ENCODE peak calls at places on chromosomes 1 and 21, in six cellular contexts. P is mucosa of descending colon; W is MM.1S; Q is CD8-positive, alpha-beta T cell; V is kidney epithelial cell; B is PC-3. X is an unnamed sample.

GRCh38 chr1:205598841-205599666 is 32.8 kb downstream of the ELK4 start:
- DNase-seq in P (peak), W (no peak), Q (no peak), V (no peak), B (no peak), X (peak)

GRCh38 chr1:208243522-208243850 is 698 bp downstream of the PLXNA2 start:
- DNase-seq in P (peak), W (peak), Q (no peak), V (no peak), B (peak), X (no peak)

GRCh38 chr1:13570924-13571323 is 12.7 kb upstream of the PDPN start:
- DNase-seq in P (no peak), W (no peak), Q (no peak), V (no peak), B (no peak), X (no peak)

GRCh38 chr1:204733869-204734596 is 48.5 kb upstream of the LRRN2 start:
- DNase-seq in P (no peak), W (no peak), Q (no peak), V (no peak), B (no peak), X (no peak)

GRCh38 chr1:156444407-156445001 is 56.1 kb downstream of the MEF2D start:
- DNase-seq in P (no peak), W (peak), Q (no peak), V (no peak), B (peak), X (no peak)

GRCh38 chr1:245156736-245157505 is 2.1 kb downstream of the KIF26B start:
- DNase-seq in P (peak), W (no peak), Q (no peak), V (no peak), B (peak), X (no peak)

GRCh38 chr1:211811848-211812247 is 18.7 kb downstream of the LPGAT1 start:
- DNase-seq in P (no peak), W (no peak), Q (no peak), V (no peak), B (no peak), X (no peak)

GRCh38 chr1:236627717-236628116 is 23.4 kb upstream of the HEATR1 start:
- DNase-seq in P (no peak), W (no peak), Q (no peak), V (no peak), B (no peak), X (no peak)

GRCh38 chr1:8211620-8212442 is 106.1 kb upstream of the SLC45A1 start:
- DNase-seq in P (no peak), W (no peak), Q (no peak), V (peak), B (peak), X (peak)

GRCh38 chr1:230501845-230502244 is 75.7 kb upstream of the PGBD5 start:
- DNase-seq in P (peak), W (peak), Q (no peak), V (no peak), B (no peak), X (no peak)

GRCh38 chr1:179935909-179936496 is 18.6 kb upstream of the CEP350 start:
- DNase-seq in P (no peak), W (no peak), Q (no peak), V (no peak), B (no peak), X (no peak)

GRCh38 chr21:37915516-37915915 is 741 bp downstream of the KCNJ6 start:
- DNase-seq in P (no peak), W (no peak), Q (no peak), V (no peak), B (no peak), X (no peak)

GRCh38 chr1:42240964-42241755 is 76.6 kb upstream of the GUCA2A start:
- DNase-seq in P (no peak), W (no peak), Q (no peak), V (no peak), B (no peak), X (no peak)

GRCh38 chr1:44305962-44306422 is 49.1 kb downstream of the ERI3 start:
- DNase-seq in P (no peak), W (peak), Q (no peak), V (no peak), B (no peak), X (no peak)

GRCh38 chr1:112058815-112059450 is 69.5 kb upstream of the KCND3 start:
- DNase-seq in P (no peak), W (no peak), Q (no peak), V (no peak), B (no peak), X (no peak)

GRCh38 chr1:89822109-89822962 is 1.5 kb downstream of the LRRC8D start:
- DNase-seq in P (peak), W (no peak), Q (no peak), V (no peak), B (no peak), X (no peak)

GRCh38 chr1:226023735-226024134 is 24.6 kb upstream of the SDE2 start:
- DNase-seq in P (no peak), W (no peak), Q (no peak), V (no peak), B (no peak), X (no peak)

GRCh38 chr1:182615468-182616129 is 11.4 kb upstream of the RGS16 start:
- DNase-seq in P (no peak), W (no peak), Q (no peak), V (no peak), B (no peak), X (no peak)

GRCh38 chr21:30097791-30098190 is 68.8 kb downstream of the CLDN17 start:
- DNase-seq in P (no peak), W (no peak), Q (no peak), V (no peak), B (no peak), X (no peak)

GRCh38 chr1:162899422-162900168 is 38.6 kb upstream of the CCDC190 start:
- DNase-seq in P (no peak), W (no peak), Q (no peak), V (peak), B (peak), X (peak)

GRCh38 chr1:29397256-29397590 is 160.9 kb downstream of the PTPRU start:
- DNase-seq in P (no peak), W (no peak), Q (no peak), V (no peak), B (no peak), X (no peak)

GRCh38 chr1:240491156-240491555 is 120.8 kb downstream of the GREM2 start:
- DNase-seq in P (no peak), W (no peak), Q (no peak), V (no peak), B (peak), X (no peak)

GRCh38 chr1:164058192-164058591 is 500.8 kb upstream of the PBX1 start:
- DNase-seq in P (no peak), W (no peak), Q (no peak), V (no peak), B (no peak), X (no peak)

GRCh38 chr1:223513309-223513708 is 120.1 kb downstream of the CCDC185 start:
- DNase-seq in P (no peak), W (no peak), Q (no peak), V (no peak), B (no peak), X (no peak)

GRCh38 chr1:224503161-224504118 is 68.8 kb upstream of the WDR26 start:
- DNase-seq in P (peak), W (peak), Q (no peak), V (peak), B (peak), X (peak)

GRCh38 chr1:19044975-19045831 is 88.7 kb upstream of the IFFO2 start:
- DNase-seq in P (no peak), W (no peak), Q (no peak), V (no peak), B (no peak), X (peak)

GRCh38 chr1:65011983-65012382 is 45.6 kb upstream of the JAK1 start:
- DNase-seq in P (no peak), W (no peak), Q (no peak), V (no peak), B (no peak), X (no peak)

GRCh38 chr1:202698276-202698675 is 12.0 kb downstream of the SYT2 start:
- DNase-seq in P (no peak), W (no peak), Q (no peak), V (no peak), B (no peak), X (no peak)

GRCh38 chr1:207335695-207336363 is 14.4 kb downstream of the CD55 start:
- DNase-seq in P (no peak), W (peak), Q (no peak), V (no peak), B (no peak), X (no peak)

GRCh38 chr1:162943627-162944026 is 82.7 kb upstream of the CCDC190 start:
- DNase-seq in P (no peak), W (no peak), Q (no peak), V (no peak), B (no peak), X (no peak)

GRCh38 chr1:102434421-102434820 is 437.7 kb upstream of the OLFM3 start:
- DNase-seq in P (peak), W (peak), Q (no peak), V (no peak), B (peak), X (no peak)

GRCh38 chr1:101308935-101309333 is 72.1 kb downstream of the S1PR1 start:
- DNase-seq in P (no peak), W (no peak), Q (no peak), V (no peak), B (no peak), X (no peak)

GRCh38 chr1:75908717-75909152 is 23.5 kb downstream of the ASB17 start:
- DNase-seq in P (peak), W (peak), Q (no peak), V (peak), B (peak), X (peak)

GRCh38 chr21:38352536-38353219 is 95.9 kb downstream of the KCNJ15 start:
- DNase-seq in P (peak), W (peak), Q (no peak), V (peak), B (peak), X (peak)

GRCh38 chr1:247007511-247008405 is at the start of gene ZNF695:
- DNase-seq in P (peak), W (peak), Q (peak), V (peak), B (peak), X (peak)

GRCh38 chr1:64493864-64494263 is 23.9 kb downstream of the CACHD1 start:
- DNase-seq in P (no peak), W (no peak), Q (no peak), V (no peak), B (no peak), X (no peak)

GRCh38 chr21:46154955-46155513 is 345 bp downstream of the FTCD start:
- DNase-seq in P (no peak), W (no peak), Q (peak), V (no peak), B (no peak), X (no peak)

GRCh38 chr1:234710936-234711335 is 101.0 kb upstream of the IRF2BP2 start:
- DNase-seq in P (peak), W (no peak), Q (no peak), V (no peak), B (no peak), X (no peak)

DNA sequence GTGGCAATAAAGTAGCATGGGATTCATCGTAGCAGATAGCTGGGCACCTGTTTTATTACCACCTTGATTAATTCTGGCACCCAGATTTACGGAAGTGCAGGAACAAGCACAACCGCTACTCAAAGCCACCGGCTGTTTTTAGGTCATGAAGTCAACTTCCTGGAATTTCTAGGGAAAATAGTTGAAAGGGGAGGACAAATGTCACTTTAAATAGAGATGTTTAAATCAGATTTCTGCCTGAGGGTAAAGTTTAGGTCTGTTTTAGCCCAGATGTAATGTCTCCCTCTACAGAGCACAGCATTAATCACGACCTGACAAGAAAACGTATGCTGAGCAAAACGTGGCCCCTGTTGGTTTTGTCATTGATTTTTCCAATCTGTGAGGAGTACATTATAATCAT is 8.0 kb downstream of the ADGRL2 start:
- DNase-seq in P (no peak), W (no peak), Q (no peak), V (no peak), B (peak), X (no peak)
- TF ChIP-seq CTCF in P (no peak), W (no peak), Q (no peak), V (no peak), B (peak), X (no peak)

DNA sequence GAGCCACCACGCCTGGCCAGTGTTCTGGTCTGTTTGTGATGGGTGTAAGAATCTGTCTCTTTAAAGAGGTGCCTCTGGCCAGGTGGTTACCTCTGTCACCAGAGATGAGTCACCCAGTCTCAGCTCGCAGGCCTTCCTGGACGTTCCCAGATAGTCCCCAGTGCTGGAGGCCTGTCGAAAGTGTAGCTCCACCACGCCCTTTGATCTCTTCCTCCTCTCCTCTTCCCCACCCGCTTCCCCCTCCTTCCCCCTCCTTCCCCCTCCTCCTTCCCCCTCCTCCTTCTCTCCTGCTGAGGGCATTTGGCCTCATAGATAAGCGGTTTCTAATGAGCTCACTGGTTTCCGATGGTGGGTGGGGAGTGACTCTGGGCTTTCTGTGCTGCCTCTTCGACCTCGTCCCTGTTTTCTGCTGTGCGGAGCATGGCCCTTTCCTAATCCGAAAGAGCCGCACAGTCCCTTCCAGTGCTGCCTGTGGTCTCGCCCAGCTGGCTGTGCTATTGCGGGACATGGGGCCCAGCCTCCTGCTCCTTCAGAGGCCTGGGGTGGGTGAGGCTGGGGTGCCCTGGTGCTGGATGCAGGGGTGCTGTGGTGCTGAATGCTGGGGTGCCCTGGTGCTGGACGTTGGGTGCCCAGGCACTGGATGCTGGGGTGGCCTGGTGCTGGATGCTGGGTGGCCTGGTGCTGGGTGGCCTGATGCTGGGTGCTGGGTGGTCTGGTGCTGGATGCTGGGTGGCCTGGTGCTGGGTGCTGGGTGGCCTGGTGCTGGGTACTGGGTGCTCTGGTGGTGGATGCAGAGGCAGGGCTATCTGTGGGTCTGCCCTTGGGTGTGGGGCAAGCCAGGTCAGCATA is 19.2 kb downstream of the AGPAT3 start:
- DNase-seq in P (peak), W (no peak), Q (no peak), V (peak), B (peak), X (no peak)
- H3K4me3 ChIP-seq in P (no peak), W (no peak), Q (no peak), V (no peak), B (no peak), X (no peak)

DNA sequence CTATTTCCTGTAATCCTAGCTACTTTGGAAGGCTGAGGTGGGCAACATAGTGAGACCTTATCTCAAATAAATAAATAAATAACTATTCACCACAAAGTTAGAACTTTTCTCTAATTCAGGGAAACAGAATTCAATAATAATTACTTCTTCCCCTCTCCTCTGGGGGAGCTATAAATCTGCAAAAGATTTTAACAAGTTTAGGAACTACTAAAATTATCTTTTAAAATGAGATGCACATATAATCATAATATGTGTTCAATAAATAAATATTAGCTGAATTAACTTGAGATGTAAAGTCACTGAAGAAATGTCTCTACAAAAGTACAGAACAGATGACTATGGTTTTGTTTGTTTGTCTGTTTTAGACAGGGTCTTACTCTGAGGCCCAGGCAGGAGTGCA is 14.1 kb downstream of the WDR47 start:
- DNase-seq in P (no peak), W (no peak), Q (no peak), V (no peak), B (peak), X (no peak)
- TF ChIP-seq CTCF in P (no peak), W (no peak), Q (peak), V (no peak), B (peak), X (peak)

GRCh38 chr1:51605961-51606723 is 10.8 kb upstream of the OSBPL9 start:
- DNase-seq in P (no peak), W (no peak), Q (no peak), V (no peak), B (no peak), X (no peak)
- H3K4me3 ChIP-seq in P (no peak), W (no peak), Q (no peak), V (no peak), B (no peak), X (no peak)

GRCh38 chr1:99766378-99766800 is at the start of gene FRRS1:
- DNase-seq in P (peak), W (peak), Q (no peak), V (peak), B (peak), X (peak)
- TF ChIP-seq CTCF in P (no peak), W (no peak), Q (no peak), V (no peak), B (no peak), X (no peak)

DNA sequence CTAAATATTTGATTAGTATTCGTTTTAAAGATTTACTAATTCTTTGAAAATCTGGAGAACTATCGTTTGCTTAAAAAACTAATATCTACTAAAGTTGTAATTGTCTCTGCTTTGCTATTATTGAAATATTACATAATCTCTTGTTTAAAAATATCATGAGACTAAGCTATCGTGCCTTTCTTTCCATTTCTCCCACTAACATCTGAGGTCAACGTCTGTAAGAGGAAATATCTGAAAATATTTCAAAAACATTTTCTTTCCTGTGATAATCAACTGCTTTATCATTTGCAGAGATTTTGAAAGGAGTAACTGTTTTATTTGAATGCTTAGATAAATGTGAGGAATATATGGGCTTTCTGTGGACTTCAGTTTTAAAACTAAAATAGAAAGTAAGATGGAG is 694.1 kb downstream of the USP25 start:
- DNase-seq in P (no peak), W (no peak), Q (no peak), V (no peak), B (no peak), X (no peak)
- H3K4me3 ChIP-seq in P (no peak), W (no peak), Q (no peak), V (no peak), B (no peak), X (peak)

DNA sequence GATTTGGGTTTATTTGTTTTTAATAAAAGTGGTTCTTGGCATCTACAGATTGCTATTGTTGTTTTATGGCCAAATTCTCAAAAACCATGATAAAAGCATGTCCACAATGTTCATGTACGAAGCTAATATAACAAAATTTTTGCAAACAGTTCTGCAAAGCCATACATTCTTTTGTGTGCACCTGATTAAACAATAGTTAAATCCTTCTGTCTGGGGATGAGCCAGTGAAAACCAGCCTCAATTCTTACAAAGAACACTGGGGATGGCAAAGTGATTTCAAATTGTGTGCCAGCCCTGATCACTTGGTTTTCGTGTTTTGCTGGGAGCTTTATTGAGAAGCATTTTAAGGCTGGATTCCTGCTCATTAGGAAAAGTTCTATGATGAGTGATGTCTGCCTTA is 149.1 kb upstream of the MAGI3 start:
- DNase-seq in P (no peak), W (no peak), Q (no peak), V (no peak), B (no peak), X (no peak)
- TF ChIP-seq CTCF in P (no peak), W (no peak), Q (no peak), V (no peak), B (no peak), X (no peak)

GRCh38 chr1:62177621-62178020 is 17.0 kb upstream of the L1TD1 start:
- DNase-seq in P (no peak), W (no peak), Q (no peak), V (no peak), B (no peak), X (no peak)

GRCh38 chr1:62178372-62178771 is 16.3 kb upstream of the L1TD1 start:
- DNase-seq in P (no peak), W (no peak), Q (no peak), V (no peak), B (no peak), X (no peak)

GRCh38 chr1:62184291-62184690 is 10.4 kb upstream of the L1TD1 start:
- DNase-seq in P (no peak), W (no peak), Q (no peak), V (no peak), B (no peak), X (no peak)

GRCh38 chr1:62180649-62181048 is 14.0 kb upstream of the L1TD1 start:
- DNase-seq in P (peak), W (no peak), Q (no peak), V (no peak), B (peak), X (no peak)

DNA sequence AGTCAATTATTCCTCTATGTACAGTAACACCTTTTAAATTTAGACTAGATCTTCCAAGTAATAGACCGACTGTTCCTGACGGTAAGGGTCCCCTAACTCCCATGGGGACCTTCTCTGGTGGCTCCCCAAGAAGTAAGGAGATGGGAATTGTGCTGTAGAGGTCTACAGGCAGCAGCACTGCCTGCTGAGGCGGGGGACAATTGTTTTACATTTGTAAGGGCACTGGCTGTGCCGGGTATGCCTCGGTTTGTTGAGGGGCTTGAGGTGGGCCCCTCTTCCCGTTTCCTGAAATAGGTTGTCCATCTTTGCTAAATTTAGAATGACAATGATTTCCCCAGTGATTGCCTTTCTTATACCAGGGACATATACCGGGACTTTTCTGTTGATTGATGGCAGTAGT is 13.1 kb upstream of the L1TD1 start:
- DNase-seq in P (no peak), W (no peak), Q (no peak), V (no peak), B (no peak), X (no peak)
- H3K4me3 ChIP-seq in P (no peak), W (no peak), Q (no peak), V (no peak), B (no peak), X (no peak)

X was measured in AG09309.